ENCODE peak calls at places on chromosomes 6 and 20, in seven cellular contexts. X is uterus, P is tibial artery, M is upper lobe of right lung, A is ovary, L is ascending aorta, R is left lung. C is an unnamed sample.

GRCh38 chr6:157385482-157385881 is 4.5 kb downstream of the ZDHHC14 start:
- DNase-seq in R (no peak), M (no peak), L (no peak), A (no peak), P (no peak), X (no peak), C (no peak)

GRCh38 chr6:7726416-7727149 is 684 bp downstream of the BMP6 start:
- DNase-seq in P (no peak), L (no peak), M (no peak), X (no peak), A (no peak), R (no peak), C (no peak)

GRCh38 chr6:150345786-150346185 is 23.0 kb upstream of the IYD start:
- DNase-seq in X (no peak), R (no peak), L (no peak), M (no peak), A (no peak), P (no peak), C (no peak)

GRCh38 chr6:56851104-56851503 is 103.8 kb upstream of the BEND6 start:
- DNase-seq in P (no peak), L (peak; percentile 64), M (no peak), R (no peak), A (no peak), X (no peak), C (no peak)

GRCh38 chr20:57326667-57327455 is 2.7 kb upstream of the SPO11 start:
- DNase-seq in P (no peak), L (no peak), A (no peak), M (no peak), X (no peak), R (peak; percentile 55), C (peak; percentile 99)

GRCh38 chr20:38111366-38112232 is 53.5 kb downstream of the TGM2 start:
- DNase-seq in A (no peak), R (no peak), P (no peak), M (no peak), L (no peak), X (no peak), C (no peak)

GRCh38 chr20:50815162-50815989 is 20.5 kb downstream of the BCAS4 start:
- DNase-seq in R (peak; percentile 68), A (no peak), M (peak; percentile 73), X (no peak), L (no peak), P (peak; percentile 39), C (no peak)

GRCh38 chr6:70325009-70325408 is 22.1 kb upstream of the COL9A1 start:
- DNase-seq in P (no peak), M (no peak), A (no peak), L (no peak), R (no peak), X (no peak), C (no peak)

GRCh38 chr20:32636278-32636677 is 37.5 kb downstream of the C20orf203 start:
- DNase-seq in X (no peak), L (no peak), A (no peak), R (no peak), P (no peak), M (no peak), C (no peak)

GRCh38 chr6:120384671-120385070 is 949.6 kb downstream of the TBC1D32 start:
- DNase-seq in P (no peak), M (no peak), X (no peak), L (no peak), R (no peak), A (no peak), C (no peak)

GRCh38 chr6:33312361-33313104 is 1.3 kb downstream of the TAPBP start:
- DNase-seq in L (peak; percentile 82), X (peak; percentile 77), P (peak; percentile 83), A (peak; percentile 76), R (peak; percentile 91), M (peak; percentile 88), C (peak; percentile 90)

GRCh38 chr6:94468830-94469229 is 1049.5 kb upstream of the EPHA7 start:
- DNase-seq in L (no peak), X (no peak), M (no peak), A (no peak), P (no peak), R (no peak), C (no peak)

GRCh38 chr6:152897807-152898399 is 84.9 kb downstream of the FBXO5 start:
- DNase-seq in A (peak; percentile 10), X (peak; percentile 23), P (peak; percentile 67), R (peak; percentile 54), L (peak; percentile 68), M (peak; percentile 76), C (peak; percentile 72)

GRCh38 chr6:154229796-154230195 is 126.8 kb downstream of the IPCEF1 start:
- DNase-seq in L (no peak), X (no peak), A (no peak), M (no peak), P (no peak), R (no peak), C (no peak)

GRCh38 chr6:154703094-154703493 is 30.1 kb upstream of the SCAF8 start:
- DNase-seq in X (no peak), M (no peak), L (no peak), A (no peak), R (no peak), P (no peak), C (no peak)

GRCh38 chr6:168372871-168373270 is 53.3 kb upstream of the DACT2 start:
- DNase-seq in P (peak; percentile 13), R (no peak), X (no peak), A (no peak), L (no peak), M (peak; percentile 20), C (no peak)

GRCh38 chr20:33370296-33370695 is 31.0 kb downstream of the CDK5RAP1 start:
- DNase-seq in X (no peak), R (no peak), L (peak; percentile 70), M (no peak), A (no peak), P (no peak), C (no peak)

GRCh38 chr6:136111831-136112230 is 138.3 kb downstream of the MTFR2 start:
- DNase-seq in A (no peak), M (no peak), P (no peak), L (no peak), R (no peak), X (no peak), C (no peak)

GRCh38 chr6:170480045-170480714 is 72.9 kb downstream of the PSMB1 start:
- DNase-seq in P (no peak), R (no peak), M (no peak), A (peak; percentile 18), X (no peak), L (no peak), C (no peak)

DNA sequence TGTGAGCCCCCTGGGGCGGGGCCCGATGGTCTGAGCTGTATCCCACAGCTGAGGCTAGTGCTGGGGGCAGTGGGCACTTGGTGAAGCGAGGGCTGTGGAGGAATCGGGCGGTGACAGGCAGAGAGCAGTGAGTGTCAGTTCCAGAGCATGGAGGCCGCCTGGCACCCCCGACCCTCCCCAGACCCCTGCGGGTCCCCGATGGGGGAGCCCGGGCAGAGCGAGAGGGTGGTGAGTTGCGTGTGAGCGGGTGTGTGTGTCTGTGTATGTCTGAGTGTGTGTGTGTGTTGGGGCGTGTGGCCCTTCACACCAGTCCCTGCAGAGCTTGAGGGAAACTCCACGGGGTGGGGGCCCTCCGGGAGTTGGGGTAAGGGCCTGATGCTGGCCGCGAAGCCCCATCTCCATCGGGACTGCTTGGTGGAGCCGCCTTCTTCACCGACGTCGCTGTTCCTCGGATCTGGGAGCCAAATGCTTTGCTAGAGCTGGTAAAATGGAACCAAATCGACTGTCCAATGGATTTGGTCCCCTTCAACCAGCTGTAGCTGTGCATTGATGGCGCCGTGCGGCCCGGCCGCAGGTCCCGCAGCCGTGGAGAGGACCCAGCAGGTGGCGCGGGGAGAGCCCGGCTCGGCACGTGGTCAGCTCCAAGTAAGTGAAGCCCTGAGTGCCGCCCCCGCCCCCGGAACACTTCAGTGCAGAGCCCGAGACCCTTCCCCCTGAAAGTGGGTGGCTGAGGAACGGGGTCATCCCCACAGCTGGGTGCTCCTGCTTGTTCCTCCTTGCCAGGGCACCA is 77.7 kb upstream of the SLCO4A1 start:
- DNase-seq in R (no peak), A (no peak), X (no peak), P (no peak), L (no peak), M (no peak), C (no peak)
- TF ChIP-seq CTCF in R (no peak), A (no peak), X (no peak), P (no peak), L (no peak), M (no peak), C (no peak)

DNA sequence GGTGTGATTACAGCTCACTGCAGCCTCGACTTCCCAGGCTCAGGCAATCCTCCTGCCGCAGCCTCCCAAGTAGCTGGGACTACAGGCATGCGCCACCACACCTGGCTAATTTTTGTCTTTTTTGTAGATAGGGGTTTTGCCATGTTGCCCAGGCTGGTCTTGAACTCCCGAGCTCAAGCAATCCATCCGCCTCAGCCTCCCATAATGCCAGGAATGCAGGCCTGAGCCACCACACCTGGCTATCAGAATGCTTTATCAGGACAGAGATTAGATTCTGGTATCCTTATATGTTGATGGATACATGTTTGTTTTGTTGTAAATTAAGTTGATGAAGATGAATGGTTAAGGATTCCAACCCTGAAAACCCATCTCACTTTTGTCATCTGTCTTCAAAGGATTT is 24.2 kb downstream of the LHFPL5 start:
- DNase-seq in R (no peak), L (no peak), P (no peak), X (no peak), M (no peak), A (no peak), C (no peak)
- H3K27ac ChIP-seq in R (no peak overlapping the region), L (no peak overlapping the region), P (no peak overlapping the region), X (no peak overlapping the region), M (no peak overlapping the region), A (no peak overlapping the region), C (no peak overlapping the region)

DNA sequence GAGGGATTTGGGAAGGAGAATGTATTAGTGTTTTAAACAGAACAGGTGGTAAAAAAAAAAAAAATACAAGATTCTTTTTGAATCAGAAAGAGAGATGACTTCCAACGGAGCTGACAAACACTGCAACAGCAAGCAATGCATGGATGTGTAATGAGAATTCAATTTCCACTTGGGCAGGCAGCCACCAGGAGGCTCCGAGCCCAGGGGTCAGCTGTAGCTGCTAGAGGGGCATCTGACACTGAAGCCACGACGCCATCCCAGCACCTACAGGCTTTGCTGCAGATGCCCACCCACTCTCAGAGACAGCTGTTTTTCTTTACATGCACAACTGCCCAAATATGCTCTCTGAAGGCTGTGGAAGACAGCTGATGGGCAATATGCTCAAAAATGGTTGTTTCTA is 75.4 kb downstream of the ELOVL5 start:
- DNase-seq in X (no peak), R (no peak), M (no peak), A (no peak), L (no peak), P (no peak), C (no peak)
- TF ChIP-seq CTCF in X (no peak), R (no peak), M (no peak), A (no peak), L (no peak), P (no peak), C (no peak)

DNA sequence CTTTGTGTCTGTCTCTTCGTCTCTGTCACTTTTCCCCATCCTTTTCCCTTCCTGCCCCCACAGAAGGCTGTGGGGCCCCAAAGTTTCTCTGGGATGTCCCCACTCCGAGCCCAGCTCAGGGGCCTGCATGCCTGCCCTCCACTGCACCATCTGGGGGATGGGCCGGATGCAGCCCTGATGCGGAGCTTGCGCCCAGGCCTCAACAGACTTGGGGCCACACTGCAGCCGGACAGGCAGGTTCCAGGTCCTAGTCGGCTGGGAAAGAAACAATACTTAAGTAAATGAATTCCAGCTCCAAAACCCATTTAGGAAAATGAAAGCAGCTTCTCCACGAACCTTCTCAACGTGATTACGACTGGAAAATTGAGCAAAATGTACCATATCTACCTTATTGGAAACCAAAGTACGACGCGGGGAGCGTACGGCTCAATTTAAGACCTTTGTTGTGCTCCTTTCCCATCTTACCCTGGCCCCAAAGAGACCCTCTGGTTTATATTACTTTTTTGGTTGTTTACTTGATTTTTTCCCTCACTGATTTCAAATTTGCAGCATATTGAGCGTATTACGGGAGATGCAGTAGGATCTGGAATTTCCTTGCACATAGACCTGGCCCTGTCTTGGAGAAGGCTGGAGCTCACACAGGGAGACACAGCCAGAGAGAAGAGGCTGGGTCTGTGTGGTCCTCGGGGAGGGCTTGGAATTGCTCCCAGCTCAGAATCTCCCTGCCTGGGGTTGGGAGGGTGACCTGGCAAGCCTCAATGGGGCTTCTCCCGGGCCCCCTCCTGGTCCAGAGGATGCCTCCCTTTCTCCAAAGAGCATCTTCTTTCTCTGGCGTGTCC is 8.0 kb downstream of the FOXC1 start:
- DNase-seq in P (no peak), X (no peak), L (no peak), M (no peak), A (no peak), R (no peak), C (no peak)
- H3K27ac ChIP-seq in P (peak overlapping the region; percentile 91), X (no peak overlapping the region), L (peak overlapping the region; percentile 100), M (no peak overlapping the region), A (no peak overlapping the region), R (no peak overlapping the region), C (no peak overlapping the region)